ENCODE peak calls at places on chromosomes 16 and 17, in nine cellular contexts. D is AG09319, F is WTC11, K is IMR-90, X is BE2C, B is brain microvascular endothelial cell, H is GM12864, W is fibroblast of lung, G is AG04450. P is an unnamed sample.

GRCh38 chr17:79838541-79839274 is 532 bp downstream of the CBX4 start:
- DNase-seq in D (no peak), F (peak; percentile 76), K (peak; percentile 52), X (peak; percentile 61), B (peak; percentile 50), H (no peak), W (peak; percentile 61), G (no peak), P (no peak)

GRCh38 chr17:28747046-28747691 is 3.4 kb downstream of the TRAF4 start:
- DNase-seq in D (no peak), F (no peak), K (no peak), X (peak; percentile 64), B (no peak), H (no peak), W (no peak), G (no peak), P (peak; percentile 85)

GRCh38 chr17:60151355-60151754 is 1.6 kb downstream of the CA4 start:
- DNase-seq in D (no peak), F (no peak), K (no peak), X (no peak), B (no peak), H (no peak), W (no peak), G (no peak), P (no peak)

GRCh38 chr17:76953926-76954325 is 85.7 kb downstream of the MGAT5B start:
- DNase-seq in D (no peak), F (no peak), K (no peak), X (no peak), B (no peak), H (no peak), W (no peak), G (no peak), P (no peak)

GRCh38 chr16:68355447-68356248 is 44.8 kb downstream of the PRMT7 start:
- DNase-seq in D (no peak), F (peak; percentile 61), K (no peak), X (no peak), B (no peak), H (no peak), W (no peak), G (no peak), P (no peak)

GRCh38 chr16:84446596-84447392 is 57.7 kb downstream of the MEAK7 start:
- DNase-seq in D (no peak), F (no peak), K (no peak), X (no peak), B (no peak), H (no peak), W (no peak), G (no peak), P (no peak)

GRCh38 chr17:7060165-7060890 is 16.4 kb upstream of the SLC16A11 start:
- DNase-seq in D (no peak), F (no peak), K (peak; percentile 69), X (no peak), B (peak; percentile 60), H (no peak), W (peak; percentile 95), G (no peak), P (peak; percentile 75)

GRCh38 chr16:85252461-85252860 is 140.2 kb upstream of the CIBAR2 start:
- DNase-seq in D (no peak), F (no peak), K (no peak), X (no peak), B (no peak), H (no peak), W (no peak), G (no peak), P (no peak)

GRCh38 chr16:89855301-89855945 is 18.0 kb upstream of the TCF25 start:
- DNase-seq in D (no peak), F (no peak), K (no peak), X (no peak), B (no peak), H (no peak), W (no peak), G (no peak), P (no peak)
- TF ChIP-seq CTCF in D (no peak), F (no peak), K (no peak), X (no peak), B (no peak), H (no peak), W (no peak), G (no peak), P (no peak)

GRCh38 chr16:66486773-66487579 is 59.9 kb downstream of the BEAN1 start:
- DNase-seq in D (no peak), F (no peak), K (peak; percentile 83), X (peak; percentile 57), B (peak; percentile 60), H (no peak), W (peak; percentile 85), G (peak; percentile 45), P (no peak)

GRCh38 chr16:66486199-66486772 is 59.2 kb downstream of the BEAN1 start:
- DNase-seq in D (no peak), F (no peak), K (no peak), X (no peak), B (no peak), H (no peak), W (no peak), G (no peak), P (no peak)

GRCh38 chr16:66485361-66485760 is 58.3 kb downstream of the BEAN1 start:
- DNase-seq in D (no peak), F (no peak), K (no peak), X (no peak), B (no peak), H (no peak), W (no peak), G (no peak), P (no peak)

GRCh38 chr16:66483689-66484452 is 56.8 kb downstream of the BEAN1 start:
- DNase-seq in D (no peak), F (peak; percentile 91), K (peak; percentile 63), X (peak; percentile 85), B (peak; percentile 53), H (peak; percentile 21), W (peak; percentile 59), G (no peak), P (peak; percentile 93)

GRCh38 chr16:66484453-66485213 is 57.5 kb downstream of the BEAN1 start:
- DNase-seq in D (no peak), F (no peak), K (no peak), X (no peak), B (no peak), H (no peak), W (no peak), G (no peak), P (no peak)
- TF ChIP-seq CTCF in D (no peak), F (no peak), K (no peak), X (no peak), B (no peak), H (peak; percentile 18), W (no peak), G (no peak), P (no peak)

GRCh38 chr17:74962622-74963394 is 9.8 kb downstream of the HID1 start:
- DNase-seq in D (no peak), F (no peak), K (no peak), X (no peak), B (no peak), H (no peak), W (no peak), G (no peak), P (no peak)

GRCh38 chr17:74960739-74961342 is 11.7 kb downstream of the HID1 start:
- DNase-seq in D (no peak), F (peak; percentile 82), K (peak; percentile 30), X (peak; percentile 82), B (peak; percentile 17), H (peak; percentile 52), W (peak; percentile 29), G (peak; percentile 6), P (no peak)

GRCh38 chr17:74961657-74962360 is 10.8 kb downstream of the HID1 start:
- DNase-seq in D (peak; percentile 67), F (peak; percentile 94), K (peak; percentile 82), X (peak; percentile 93), B (peak; percentile 78), H (peak; percentile 41), W (peak; percentile 70), G (peak; percentile 61), P (peak; percentile 93)

GRCh38 chr17:74957935-74958549 is 14.5 kb downstream of the HID1 start:
- DNase-seq in D (no peak), F (peak; percentile 96), K (peak; percentile 28), X (peak; percentile 88), B (peak; percentile 51), H (no peak), W (peak; percentile 22), G (no peak), P (peak; percentile 91)

DNA sequence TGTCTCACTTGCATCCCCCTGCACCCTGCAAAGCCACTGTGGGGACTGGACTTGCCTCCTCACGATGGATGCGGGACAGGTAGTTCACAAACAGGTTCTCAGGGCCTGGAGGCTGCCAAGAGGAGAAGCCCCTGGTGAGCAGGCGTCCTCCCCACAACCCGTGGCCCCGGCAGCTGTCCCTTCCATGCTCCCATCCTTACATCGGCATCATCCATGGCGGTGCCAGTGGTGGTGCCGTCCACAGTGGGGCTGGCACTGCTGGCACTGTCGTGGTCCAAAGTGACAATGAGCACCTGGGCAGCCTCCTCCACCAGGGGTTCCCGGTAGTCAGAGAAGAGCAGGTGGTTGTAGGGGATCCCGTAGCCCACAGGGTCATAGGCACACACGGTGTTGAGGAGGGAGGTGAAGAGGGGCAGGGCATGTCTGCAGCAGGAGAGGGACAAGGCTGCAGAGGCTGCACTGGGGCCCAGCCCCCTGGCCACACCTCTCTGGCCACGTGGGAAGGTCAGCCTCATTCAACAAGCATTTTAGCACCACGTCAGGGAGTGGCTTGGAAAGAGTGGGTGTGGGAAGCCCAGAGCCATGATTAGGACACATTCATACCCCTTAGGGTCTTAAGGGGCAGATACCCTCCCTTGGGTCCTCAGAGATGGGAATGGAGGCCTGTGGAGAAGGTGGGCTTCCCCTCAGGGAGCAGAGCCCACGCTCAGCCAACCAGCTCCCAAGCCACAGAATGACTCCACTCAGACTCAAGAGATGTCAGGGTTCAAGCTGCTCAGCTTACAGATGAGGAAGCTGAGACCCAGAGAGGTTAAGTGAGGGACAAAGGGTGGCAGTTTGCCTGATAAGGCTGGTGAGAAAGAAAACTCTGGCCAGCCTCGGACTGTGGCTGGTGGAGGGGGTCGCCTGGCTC is 12.5 kb downstream of the HID1 start:
- DNase-seq in D (no peak), F (no peak), K (peak; percentile 15), X (no peak), B (no peak), H (no peak), W (peak; percentile 48), G (no peak), P (no peak)
- TF ChIP-seq CTCF in D (no peak), F (no peak), K (no peak), X (no peak), B (no peak), H (no peak), W (no peak), G (no peak), P (no peak)

DNA sequence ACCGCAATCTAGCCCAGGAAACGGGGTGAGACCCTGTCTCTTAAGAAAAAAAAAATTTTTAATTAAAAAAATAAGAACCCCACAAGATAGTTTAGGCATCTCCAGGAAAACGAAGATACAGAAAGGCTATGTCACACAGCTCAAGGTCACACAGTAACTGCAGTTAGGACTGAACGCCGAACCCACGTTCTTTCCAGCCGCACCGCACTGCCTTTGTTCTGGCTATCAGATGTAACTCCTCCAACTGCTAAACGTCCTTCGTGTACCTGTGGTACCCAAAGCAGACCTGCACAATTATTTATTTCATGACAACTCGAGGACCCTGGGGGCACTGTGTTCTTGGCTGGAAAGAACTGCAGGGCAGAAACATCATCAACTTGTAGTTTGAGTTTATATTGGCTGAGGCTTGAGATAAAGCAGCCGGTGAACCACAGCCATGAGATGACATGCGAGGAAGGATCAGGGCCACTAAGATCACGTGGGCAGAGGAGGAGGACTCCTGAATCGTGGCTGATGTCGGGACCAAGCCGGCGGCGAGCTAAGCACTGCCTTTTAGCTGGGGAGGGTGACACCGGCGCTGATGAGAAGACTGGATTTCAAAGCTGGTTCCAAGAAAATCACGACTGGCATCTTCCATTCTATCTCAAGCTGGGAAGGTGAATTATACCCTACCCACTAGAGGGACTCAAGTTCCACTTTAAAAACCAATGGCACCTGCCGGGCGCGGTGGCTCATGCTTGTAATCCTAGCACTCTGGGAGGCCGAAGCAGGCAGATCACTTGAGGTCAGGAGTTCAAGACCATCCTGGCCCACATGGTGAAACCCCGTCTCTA is 20.7 kb upstream of the MNT start:
- DNase-seq in D (no peak), F (peak; percentile 41), K (peak; percentile 50), X (no peak), B (no peak), H (no peak), W (no peak), G (no peak), P (no peak)
- TF ChIP-seq CTCF in D (peak; percentile 7), F (no peak), K (peak; percentile 42), X (peak; percentile 10), B (peak; percentile 30), H (no peak), W (peak; percentile 37), G (peak; percentile 47), P (no peak)